ENCODE peak calls at places on chromosome 6, in nine cellular contexts. Q is left lung; N is A673; W is psoas muscle; U is lung; T is CD4-positive, CD25-positive, alpha-beta regulatory T cell; K is neuronal stem cell; P is right atrium auricular region; J is tibial nerve. O is an unnamed sample. For H3K4me1 and H3K36me3, the result is how much of the 10 kb centered on the place peaks cover.

GRCh38 chr6:112144145-112144926 is 56.9 kb downstream of the FAM229B start:
- DNase-seq in W (no peak), J (no peak), U (no peak), K (no peak), N (peak), P (no peak), T (no peak), Q (no peak), O (no peak)

GRCh38 chr6:140979642-140980091 is 1153.1 kb upstream of the GJE1 start:
- DNase-seq in T (no peak), P (peak), W (no peak), J (peak), N (no peak), K (no peak), Q (no peak), U (peak), O (peak)

GRCh38 chr6:49606696-49607390 is 29.8 kb downstream of the RHAG start:
- DNase-seq in T (peak), W (no peak), Q (no peak), U (no peak), P (no peak), J (no peak), K (peak), N (peak), O (no peak)

GRCh38 chr6:56899311-56899710 is 55.6 kb upstream of the BEND6 start:
- DNase-seq in J (no peak), K (no peak), Q (no peak), U (no peak), W (no peak), P (no peak), T (no peak), N (no peak), O (no peak)

GRCh38 chr6:105781248-105781647 is 304.9 kb upstream of the PRDM1 start:
- DNase-seq in P (no peak), Q (no peak), K (no peak), T (peak), U (no peak), J (no peak), W (peak), N (no peak), O (no peak)

GRCh38 chr6:83853178-83853967 is at the start of gene RIPPLY2:
- DNase-seq in J (no peak), W (peak), P (no peak), T (peak), U (no peak), N (peak), Q (peak), K (peak), O (peak)

GRCh38 chr6:67825201-67825895 is 809.7 kb upstream of the ADGRB3 start:
- DNase-seq in N (no peak), Q (peak), P (no peak), T (no peak), J (no peak), K (no peak), U (no peak), W (no peak), O (no peak)

GRCh38 chr6:108689279-108690161 is 128.8 kb downstream of the FOXO3 start:
- DNase-seq in P (peak), N (no peak), U (peak), J (peak), W (peak), Q (peak), K (no peak), T (no peak), O (peak)

GRCh38 chr6:81002126-81002525 is 750.4 kb downstream of the TENT5A start:
- DNase-seq in W (no peak), N (no peak), J (no peak), P (no peak), K (no peak), U (no peak), T (no peak), Q (no peak), O (no peak)

GRCh38 chr6:26022166-26022510 is 59.5 kb downstream of the TRIM38 start:
- DNase-seq in U (no peak), N (peak), P (peak), J (no peak), W (no peak), T (peak), Q (no peak), K (no peak), O (peak)

GRCh38 chr6:36499918-36500317 is 47.4 kb downstream of the STK38 start:
- DNase-seq in J (no peak), N (no peak), U (no peak), T (no peak), P (no peak), Q (no peak), K (no peak), W (no peak), O (no peak)

GRCh38 chr6:12012566-12013367 is 655 bp downstream of the HIVEP1 start:
- DNase-seq in N (peak), K (peak), T (peak), U (peak), Q (peak), P (peak), W (peak), J (no peak), O (peak)

GRCh38 chr6:150806790-150807189 is 58.7 kb upstream of the MTHFD1L start:
- DNase-seq in U (no peak), K (no peak), N (no peak), W (no peak), T (no peak), P (no peak), J (no peak), Q (no peak), O (no peak)

GRCh38 chr6:17431581-17431980 is 38.2 kb downstream of the CAP2 start:
- DNase-seq in J (no peak), T (no peak), N (peak), W (no peak), U (no peak), Q (no peak), K (no peak), P (no peak), O (no peak)

GRCh38 chr6:99745651-99746050 is 139.0 kb downstream of the PRDM13 start:
- DNase-seq in W (no peak), Q (no peak), U (no peak), N (no peak), P (no peak), K (no peak), J (no peak), T (no peak), O (no peak)

GRCh38 chr6:116087437-116088027 is 13.1 kb upstream of the NT5DC1 start:
- DNase-seq in N (no peak), U (no peak), P (no peak), K (no peak), T (no peak), Q (no peak), J (no peak), W (no peak), O (no peak)

GRCh38 chr6:116969211-116969863 is 92.3 kb downstream of the RFX6 start:
- DNase-seq in J (no peak), W (no peak), Q (no peak), K (peak), U (no peak), P (no peak), N (peak), T (peak), O (no peak)

GRCh38 chr6:158285321-158285960 is 26.8 kb upstream of the TULP4 start:
- DNase-seq in U (no peak), T (no peak), N (no peak), P (no peak), J (no peak), W (no peak), K (peak), Q (no peak), O (no peak)

GRCh38 chr6:72348926-72349325 is 272.9 kb upstream of the KCNQ5 start:
- DNase-seq in Q (no peak), W (no peak), P (no peak), N (no peak), U (no peak), J (no peak), T (no peak), K (no peak), O (no peak)

GRCh38 chr6:158262755-158263154 is 49.5 kb upstream of the TULP4 start:
- DNase-seq in J (no peak), W (no peak), N (no peak), T (no peak), P (no peak), Q (no peak), U (no peak), K (no peak), O (no peak)

GRCh38 chr6:54981647-54982046 is 135.1 kb downstream of the FAM83B start:
- DNase-seq in N (no peak), K (no peak), Q (no peak), U (no peak), P (no peak), W (no peak), T (no peak), J (no peak), O (no peak)

GRCh38 chr6:107409942-107410341 is 49.4 kb downstream of the PDSS2 start:
- DNase-seq in Q (no peak), K (no peak), W (no peak), P (no peak), N (no peak), U (no peak), T (no peak), J (no peak), O (no peak)

GRCh38 chr6:127162808-127163207 is 44.3 kb downstream of the RSPO3 start:
- DNase-seq in N (no peak), T (no peak), P (no peak), K (no peak), W (no peak), J (no peak), Q (no peak), U (no peak), O (no peak)

GRCh38 chr6:131923356-131923755 is 27.8 kb downstream of the CCN2 start:
- DNase-seq in U (peak), P (no peak), J (peak), W (no peak), K (peak), Q (no peak), N (peak), T (peak), O (no peak)

GRCh38 chr6:24666097-24666615 is 543 bp downstream of the TDP2 start:
- DNase-seq in N (peak), T (peak), U (peak), J (no peak), Q (peak), K (peak), P (no peak), W (peak), O (no peak)

GRCh38 chr6:12605888-12606345 is 110.7 kb upstream of the PHACTR1 start:
- DNase-seq in J (no peak), W (no peak), P (no peak), N (peak), Q (no peak), T (peak), K (peak), U (peak), O (peak)

GRCh38 chr6:169766921-169767736 is 15.7 kb downstream of the ERMARD start:
- DNase-seq in N (no peak), P (no peak), W (no peak), U (no peak), K (no peak), Q (no peak), T (no peak), J (no peak), O (no peak)

GRCh38 chr6:169766232-169766631 is 14.8 kb downstream of the ERMARD start:
- DNase-seq in J (no peak), Q (no peak), T (no peak), N (no peak), K (no peak), U (no peak), W (no peak), P (no peak), O (no peak)

GRCh38 chr6:169763308-169763707 is 11.9 kb downstream of the ERMARD start:
- DNase-seq in U (no peak), Q (no peak), W (peak), K (no peak), P (no peak), J (no peak), N (no peak), T (no peak), O (no peak)

DNA sequence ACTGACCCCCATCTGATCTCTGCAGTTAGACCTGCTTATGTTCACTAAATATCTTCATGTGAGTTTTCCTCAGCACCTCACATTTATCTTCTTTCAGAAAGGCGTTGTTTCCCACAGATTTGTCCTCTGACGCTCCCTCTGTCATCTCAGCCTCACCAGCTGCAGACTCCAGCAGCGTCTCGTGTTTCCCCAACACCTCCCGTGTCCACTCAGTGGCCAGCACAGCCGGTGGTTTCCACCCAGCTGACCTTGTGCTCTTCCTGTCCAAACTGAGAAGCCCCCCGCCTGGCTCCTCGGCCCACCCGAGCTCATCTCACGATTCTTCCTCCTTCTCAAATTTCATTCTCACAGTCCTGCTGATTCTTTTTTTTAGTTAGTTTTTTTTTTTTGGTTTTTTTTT is 12.5 kb downstream of the ERMARD start:
- DNase-seq in W (no peak), N (no peak), Q (no peak), U (no peak), K (no peak), J (no peak), P (no peak), T (no peak), O (no peak)
- H3K4me1 ChIP-seq in W (under half), N (under half), Q (under half), U (under half), K (under half), J (under half), P (under half), T (under half), O (under half)

GRCh38 chr6:73435236-73435635 is 16.9 kb downstream of the CGAS start:
- DNase-seq in J (no peak), W (no peak), K (no peak), Q (no peak), P (no peak), N (no peak), U (no peak), T (no peak), O (no peak)
- H3K36me3 ChIP-seq in J (under half), W (under half), K (under half), Q (half or more), P (under half), N (under half), U (under half), T (half or more), O (under half)

DNA sequence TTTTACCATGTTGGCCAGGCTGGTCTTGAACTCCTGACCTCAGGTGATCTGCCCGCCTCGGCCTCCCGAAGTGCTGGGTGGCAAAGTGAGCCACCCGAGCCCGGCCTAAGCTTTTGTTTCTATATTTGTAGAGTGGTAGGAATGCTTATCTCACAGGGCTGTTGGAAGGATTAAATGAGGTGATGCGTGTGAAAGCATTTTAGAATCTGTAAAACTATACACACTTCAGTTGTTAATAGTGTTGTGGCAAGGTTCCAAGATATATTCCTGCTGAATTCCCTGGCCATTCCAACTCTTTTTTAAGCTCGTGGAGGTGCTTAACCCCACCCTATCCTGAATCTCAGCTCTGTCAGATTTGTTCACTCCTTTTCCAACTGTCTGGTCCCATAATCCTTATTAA is 89.9 kb upstream of the AKIRIN2 start:
- DNase-seq in U (no peak), J (no peak), Q (no peak), K (no peak), N (no peak), T (no peak), W (no peak), P (no peak), O (no peak)
- H3K4me1 ChIP-seq in U (under half), J (under half), Q (under half), K (under half), N (under half), T (under half), W (under half), P (under half), O (under half)

DNA sequence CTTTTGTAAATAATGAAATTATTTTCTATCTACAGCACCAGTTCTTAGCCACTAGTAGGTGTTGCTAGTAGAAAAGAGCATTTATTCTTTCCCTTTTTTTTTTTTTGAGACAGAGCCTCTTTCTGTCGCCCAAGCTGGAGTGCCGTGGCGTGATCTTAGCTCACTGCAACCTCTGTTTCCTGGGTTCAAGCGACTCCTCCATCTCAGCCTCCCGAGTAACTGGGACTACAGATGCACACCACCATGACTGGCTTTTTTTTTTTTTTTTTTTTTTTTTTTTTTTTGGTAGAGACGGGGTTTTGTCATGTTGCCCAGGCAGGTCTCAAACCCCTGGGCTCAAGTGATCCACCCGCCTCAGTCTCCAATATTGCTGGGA is 6.7 kb downstream of the PCMT1 start:
- DNase-seq in T (no peak), W (no peak), K (no peak), U (no peak), P (no peak), J (no peak), Q (no peak), N (no peak), O (no peak)
- H3K36me3 ChIP-seq in T (under half), W (under half), K (under half), U (under half), P (under half), J (under half), Q (under half), N (under half), O (under half)

GRCh38 chr6:149057464-149057840 is 260.1 kb upstream of the TAB2 start:
- DNase-seq in K (no peak), N (no peak), J (no peak), W (no peak), T (no peak), U (no peak), Q (no peak), P (no peak), O (no peak)
- H3K4me1 ChIP-seq in K (under half), N (under half), J (under half), W (under half), T (under half), U (under half), Q (under half), P (under half), O (under half)